ENCODE peak calls at places on chromosomes 2 and 18, in seven cellular contexts. One of them, this sample, is unnamed.

GRCh38 chr2:246489-247145 is 17.2 kb downstream of the SH3YL1 start:
- DNase-seq in GM23338: peak; percentile 78
- DNase-seq in heart right ventricle: no peak
- DNase-seq in foreskin keratinocyte: peak; percentile 44
- DNase-seq in PC-3: peak; percentile 79
- DNase-seq in ovary: no peak
- DNase-seq in adrenal gland: peak; percentile 54
- DNase-seq in this sample: peak; percentile 36

GRCh38 chr2:228180126-228181097 is 1.1 kb downstream of the SPHKAP start:
- DNase-seq in foreskin keratinocyte: no peak
- DNase-seq in adrenal gland: no peak
- DNase-seq in PC-3: no peak
- DNase-seq in heart right ventricle: peak; percentile 39
- DNase-seq in ovary: peak; percentile 28
- DNase-seq in GM23338: peak; percentile 73
- DNase-seq in this sample: no peak

GRCh38 chr2:102575888-102576287 is 43.5 kb upstream of the SLC9A2 start:
- DNase-seq in GM23338: no peak
- DNase-seq in foreskin keratinocyte: no peak
- DNase-seq in adrenal gland: no peak
- DNase-seq in ovary: no peak
- DNase-seq in PC-3: no peak
- DNase-seq in heart right ventricle: no peak
- DNase-seq in this sample: no peak

GRCh38 chr2:7032371-7032770 is 115.2 kb downstream of the RNF144A start:
- DNase-seq in foreskin keratinocyte: no peak
- DNase-seq in heart right ventricle: no peak
- DNase-seq in ovary: no peak
- DNase-seq in adrenal gland: no peak
- DNase-seq in GM23338: no peak
- DNase-seq in PC-3: no peak
- DNase-seq in this sample: no peak

GRCh38 chr2:32136097-32136496 is 29.6 kb upstream of the SLC30A6 start:
- DNase-seq in adrenal gland: no peak
- DNase-seq in PC-3: no peak
- DNase-seq in GM23338: no peak
- DNase-seq in ovary: no peak
- DNase-seq in heart right ventricle: no peak
- DNase-seq in foreskin keratinocyte: no peak
- DNase-seq in this sample: no peak

GRCh38 chr2:42513252-42513918 is 19.6 kb upstream of the KCNG3 start:
- DNase-seq in GM23338: peak; percentile 95
- DNase-seq in heart right ventricle: no peak
- DNase-seq in foreskin keratinocyte: peak; percentile 55
- DNase-seq in PC-3: peak; percentile 78
- DNase-seq in adrenal gland: peak; percentile 25
- DNase-seq in ovary: no peak
- DNase-seq in this sample: peak; percentile 49

GRCh38 chr2:164542584-164543021 is 78.7 kb downstream of the GRB14 start:
- DNase-seq in foreskin keratinocyte: peak; percentile 85
- DNase-seq in ovary: no peak
- DNase-seq in adrenal gland: no peak
- DNase-seq in heart right ventricle: no peak
- DNase-seq in PC-3: peak; percentile 54
- DNase-seq in GM23338: no peak
- DNase-seq in this sample: no peak

GRCh38 chr2:98807221-98807620 is 76.3 kb upstream of the MGAT4A start:
- DNase-seq in heart right ventricle: no peak
- DNase-seq in GM23338: no peak
- DNase-seq in foreskin keratinocyte: no peak
- DNase-seq in adrenal gland: no peak
- DNase-seq in PC-3: peak; percentile 17
- DNase-seq in ovary: no peak
- DNase-seq in this sample: no peak

GRCh38 chr2:49490710-49491109 is 336.4 kb upstream of the FSHR start:
- DNase-seq in adrenal gland: no peak
- DNase-seq in heart right ventricle: no peak
- DNase-seq in ovary: no peak
- DNase-seq in GM23338: peak; percentile 91
- DNase-seq in foreskin keratinocyte: peak; percentile 1
- DNase-seq in PC-3: peak; percentile 22
- DNase-seq in this sample: peak; percentile 39

GRCh38 chr2:42074661-42075060 is 26.8 kb downstream of the PKDCC start:
- DNase-seq in ovary: no peak
- DNase-seq in GM23338: peak; percentile 52
- DNase-seq in PC-3: peak; percentile 4
- DNase-seq in adrenal gland: no peak
- DNase-seq in heart right ventricle: no peak
- DNase-seq in foreskin keratinocyte: no peak
- DNase-seq in this sample: no peak

GRCh38 chr2:25853038-25853638 is 25.1 kb downstream of the ASXL2 start:
- DNase-seq in PC-3: no peak
- DNase-seq in adrenal gland: no peak
- DNase-seq in foreskin keratinocyte: no peak
- DNase-seq in ovary: no peak
- DNase-seq in heart right ventricle: no peak
- DNase-seq in GM23338: no peak
- DNase-seq in this sample: no peak

GRCh38 chr2:207394203-207394741 is 135.5 kb upstream of the CREB1 start:
- DNase-seq in ovary: no peak
- DNase-seq in foreskin keratinocyte: peak; percentile 90
- DNase-seq in heart right ventricle: no peak
- DNase-seq in PC-3: peak; percentile 55
- DNase-seq in adrenal gland: no peak
- DNase-seq in GM23338: no peak
- DNase-seq in this sample: no peak

GRCh38 chr2:238914648-238915015 is 66.7 kb downstream of the TWIST2 start:
- DNase-seq in foreskin keratinocyte: peak; percentile 71
- DNase-seq in GM23338: no peak
- DNase-seq in heart right ventricle: no peak
- DNase-seq in PC-3: peak; percentile 74
- DNase-seq in ovary: peak; percentile 21
- DNase-seq in adrenal gland: no peak
- DNase-seq in this sample: no peak

GRCh38 chr2:236730393-236730792 is 160.8 kb downstream of the ACKR3 start:
- DNase-seq in heart right ventricle: peak; percentile 43
- DNase-seq in GM23338: no peak
- DNase-seq in adrenal gland: no peak
- DNase-seq in ovary: no peak
- DNase-seq in foreskin keratinocyte: no peak
- DNase-seq in PC-3: no peak
- DNase-seq in this sample: no peak

GRCh38 chr2:33765122-33765521 is 166.0 kb upstream of the FAM98A start:
- DNase-seq in ovary: no peak
- DNase-seq in foreskin keratinocyte: no peak
- DNase-seq in heart right ventricle: no peak
- DNase-seq in GM23338: peak; percentile 77
- DNase-seq in adrenal gland: no peak
- DNase-seq in PC-3: no peak
- DNase-seq in this sample: no peak

GRCh38 chr2:3146772-3147640 is 230.6 kb downstream of the EIPR1 start:
- DNase-seq in heart right ventricle: no peak
- DNase-seq in ovary: no peak
- DNase-seq in adrenal gland: no peak
- DNase-seq in foreskin keratinocyte: no peak
- DNase-seq in GM23338: no peak
- DNase-seq in PC-3: no peak
- DNase-seq in this sample: no peak

GRCh38 chr2:34012728-34013302 is 413.7 kb upstream of the FAM98A start:
- DNase-seq in heart right ventricle: peak; percentile 35
- DNase-seq in PC-3: peak; percentile 73
- DNase-seq in ovary: peak; percentile 31
- DNase-seq in GM23338: peak; percentile 92
- DNase-seq in adrenal gland: peak; percentile 16
- DNase-seq in foreskin keratinocyte: peak; percentile 25
- DNase-seq in this sample: peak; percentile 63

GRCh38 chr18:48662021-48662661 is 123.3 kb downstream of the CTIF start:
- DNase-seq in GM23338: peak; percentile 42
- DNase-seq in adrenal gland: peak; percentile 66
- DNase-seq in foreskin keratinocyte: peak; percentile 47
- DNase-seq in PC-3: peak; percentile 24
- DNase-seq in ovary: no peak
- DNase-seq in heart right ventricle: no peak
- DNase-seq in this sample: no peak

GRCh38 chr2:241545523-241546473 is 12.7 kb upstream of the BOK start:
- DNase-seq in ovary: no peak
- DNase-seq in PC-3: no peak
- DNase-seq in GM23338: no peak
- DNase-seq in foreskin keratinocyte: no peak
- DNase-seq in heart right ventricle: no peak
- DNase-seq in adrenal gland: no peak
- DNase-seq in this sample: no peak

GRCh38 chr2:109317471-109318090 is 188.6 kb downstream of the SH3RF3 start:
- DNase-seq in adrenal gland: no peak
- DNase-seq in GM23338: no peak
- DNase-seq in PC-3: no peak
- DNase-seq in foreskin keratinocyte: no peak
- DNase-seq in ovary: no peak
- DNase-seq in heart right ventricle: no peak
- DNase-seq in this sample: no peak

GRCh38 chr2:54555318-54555837 is 99.3 kb downstream of the SPTBN1 start:
- DNase-seq in PC-3: no peak
- DNase-seq in heart right ventricle: no peak
- DNase-seq in adrenal gland: no peak
- DNase-seq in GM23338: no peak
- DNase-seq in foreskin keratinocyte: no peak
- DNase-seq in ovary: no peak
- DNase-seq in this sample: no peak

GRCh38 chr2:217900010-217900779 is 102.6 kb downstream of the TNS1 start:
- DNase-seq in foreskin keratinocyte: no peak
- DNase-seq in adrenal gland: no peak
- DNase-seq in GM23338: peak; percentile 32
- DNase-seq in PC-3: peak; percentile 9
- DNase-seq in heart right ventricle: no peak
- DNase-seq in ovary: no peak
- DNase-seq in this sample: no peak
- H3K27ac ChIP-seq in foreskin keratinocyte: no peak overlapping the region
- H3K27ac ChIP-seq in adrenal gland: peak overlapping the region; percentile 88
- H3K27ac ChIP-seq in GM23338: no peak overlapping the region
- H3K27ac ChIP-seq in PC-3: no peak overlapping the region
- H3K27ac ChIP-seq in heart right ventricle: peak overlapping the region; percentile 89
- H3K27ac ChIP-seq in ovary: peak overlapping the region; percentile 66
- H3K27ac ChIP-seq in this sample: peak overlapping the region; percentile 65

GRCh38 chr18:66562279-66562678 is 41.6 kb downstream of the CDH19 start:
- DNase-seq in ovary: no peak
- DNase-seq in foreskin keratinocyte: no peak
- DNase-seq in adrenal gland: no peak
- DNase-seq in heart right ventricle: no peak
- DNase-seq in GM23338: no peak
- DNase-seq in PC-3: no peak
- DNase-seq in this sample: no peak

GRCh38 chr18:66555585-66555984 is 48.3 kb downstream of the CDH19 start:
- DNase-seq in GM23338: no peak
- DNase-seq in foreskin keratinocyte: no peak
- DNase-seq in heart right ventricle: no peak
- DNase-seq in PC-3: no peak
- DNase-seq in adrenal gland: no peak
- DNase-seq in ovary: no peak
- DNase-seq in this sample: no peak

GRCh38 chr18:66560092-66560491 is 43.8 kb downstream of the CDH19 start:
- DNase-seq in ovary: no peak
- DNase-seq in PC-3: peak; percentile 72
- DNase-seq in GM23338: peak; percentile 47
- DNase-seq in adrenal gland: no peak
- DNase-seq in foreskin keratinocyte: peak; percentile 42
- DNase-seq in heart right ventricle: no peak
- DNase-seq in this sample: no peak

GRCh38 chr18:66557091-66557490 is 46.8 kb downstream of the CDH19 start:
- DNase-seq in GM23338: no peak
- DNase-seq in foreskin keratinocyte: peak; percentile 47
- DNase-seq in adrenal gland: no peak
- DNase-seq in heart right ventricle: no peak
- DNase-seq in PC-3: no peak
- DNase-seq in ovary: no peak
- DNase-seq in this sample: no peak

DNA sequence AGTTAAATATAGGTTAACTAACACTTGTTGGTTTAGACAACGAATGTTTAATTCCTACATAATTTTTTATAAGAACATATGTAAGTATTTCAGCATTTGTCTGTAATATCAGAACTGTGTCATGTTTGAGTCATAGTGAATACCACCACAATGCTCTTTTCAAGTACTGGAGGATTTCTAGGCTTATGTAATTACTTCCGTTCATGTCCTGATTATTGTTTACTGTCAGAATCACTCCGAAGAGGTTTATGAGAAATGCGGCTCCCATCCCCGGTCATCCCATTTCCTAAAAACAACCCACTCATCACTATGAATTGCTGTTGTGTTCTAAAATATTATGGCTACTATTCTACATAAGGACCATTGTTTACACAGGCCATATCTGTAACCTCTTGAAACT is 45.1 kb downstream of the CDH19 start:
- DNase-seq in foreskin keratinocyte: peak; percentile 22
- DNase-seq in GM23338: no peak
- DNase-seq in ovary: no peak
- DNase-seq in adrenal gland: no peak
- DNase-seq in PC-3: peak; percentile 67
- DNase-seq in heart right ventricle: no peak
- DNase-seq in this sample: no peak
- TF ChIP-seq CTCF in foreskin keratinocyte: no peak
- TF ChIP-seq CTCF in GM23338: no peak
- TF ChIP-seq CTCF in ovary: no peak
- TF ChIP-seq CTCF in adrenal gland: no peak
- TF ChIP-seq CTCF in PC-3: no peak
- TF ChIP-seq CTCF in heart right ventricle: no peak
- TF ChIP-seq CTCF in this sample: no peak

GRCh38 chr18:3863006-3863405 is 413.0 kb downstream of the TGIF1 start:
- DNase-seq in GM23338: no peak
- DNase-seq in PC-3: no peak
- DNase-seq in adrenal gland: no peak
- DNase-seq in heart right ventricle: no peak
- DNase-seq in ovary: no peak
- DNase-seq in foreskin keratinocyte: no peak
- DNase-seq in this sample: no peak
- H3K4me1 ChIP-seq in GM23338: no peaks in the 10 kb centered on the region
- H3K4me1 ChIP-seq in PC-3: no peaks in the 10 kb centered on the region
- H3K4me1 ChIP-seq in adrenal gland: no peaks in the 10 kb centered on the region
- H3K4me1 ChIP-seq in heart right ventricle: no peaks in the 10 kb centered on the region
- H3K4me1 ChIP-seq in ovary: no peaks in the 10 kb centered on the region
- H3K4me1 ChIP-seq in foreskin keratinocyte: no peaks in the 10 kb centered on the region
- H3K4me1 ChIP-seq in this sample: no peaks in the 10 kb centered on the region

GRCh38 chr18:7626922-7627440 is 59.9 kb downstream of the PTPRM start:
- DNase-seq in heart right ventricle: no peak
- DNase-seq in PC-3: peak; percentile 88
- DNase-seq in GM23338: peak; percentile 26
- DNase-seq in ovary: no peak
- DNase-seq in adrenal gland: no peak
- DNase-seq in foreskin keratinocyte: peak; percentile 78
- DNase-seq in this sample: no peak

GRCh38 chr18:7629416-7629815 is 62.3 kb downstream of the PTPRM start:
- DNase-seq in foreskin keratinocyte: no peak
- DNase-seq in ovary: no peak
- DNase-seq in GM23338: no peak
- DNase-seq in adrenal gland: no peak
- DNase-seq in heart right ventricle: no peak
- DNase-seq in PC-3: no peak
- DNase-seq in this sample: no peak

GRCh38 chr18:7624697-7625096 is 57.6 kb downstream of the PTPRM start:
- DNase-seq in PC-3: no peak
- DNase-seq in heart right ventricle: no peak
- DNase-seq in foreskin keratinocyte: no peak
- DNase-seq in adrenal gland: no peak
- DNase-seq in GM23338: no peak
- DNase-seq in ovary: no peak
- DNase-seq in this sample: no peak

GRCh38 chr18:7623681-7624080 is 56.6 kb downstream of the PTPRM start:
- DNase-seq in GM23338: no peak
- DNase-seq in adrenal gland: no peak
- DNase-seq in ovary: no peak
- DNase-seq in heart right ventricle: no peak
- DNase-seq in PC-3: no peak
- DNase-seq in foreskin keratinocyte: no peak
- DNase-seq in this sample: no peak

GRCh38 chr18:7626175-7626921 is 59.2 kb downstream of the PTPRM start:
- DNase-seq in foreskin keratinocyte: no peak
- DNase-seq in heart right ventricle: no peak
- DNase-seq in PC-3: no peak
- DNase-seq in GM23338: no peak
- DNase-seq in ovary: no peak
- DNase-seq in adrenal gland: no peak
- DNase-seq in this sample: no peak
- H3K27ac ChIP-seq in foreskin keratinocyte: no peak overlapping the region
- H3K27ac ChIP-seq in heart right ventricle: peak overlapping the region; percentile 44
- H3K27ac ChIP-seq in PC-3: no peak overlapping the region
- H3K27ac ChIP-seq in GM23338: no peak overlapping the region
- H3K27ac ChIP-seq in ovary: no peak overlapping the region
- H3K27ac ChIP-seq in adrenal gland: no peak overlapping the region
- H3K27ac ChIP-seq in this sample: no peak overlapping the region

This sample was measured in pancreas.